ENCODE peak calls at places on chromosome 2, in eight cellular contexts. J is A549; N is CD4-positive, alpha-beta T cell; D is MM.1S; W is body of pancreas; M is coronary artery; U is colonic mucosa; V is cardiac fibroblast. X is an unnamed sample.

GRCh38 chr2:207505728-207506127 is 24.0 kb upstream of the CREB1 start:
- DNase-seq in J (peak; percentile 49), N (no peak), D (no peak), W (no peak), M (no peak), U (no peak), V (peak; percentile 94), X (peak; percentile 17)

GRCh38 chr2:241741016-241741415 is 6.6 kb downstream of the D2HGDH start:
- DNase-seq in J (no peak), N (no peak), D (no peak), W (no peak), M (no peak), U (no peak), V (peak; percentile 17), X (no peak)

GRCh38 chr2:219689676-219690628 is 62.5 kb downstream of the SLC4A3 start:
- DNase-seq in J (peak; percentile 57), N (no peak), D (peak; percentile 53), W (peak; percentile 62), M (no peak), U (peak; percentile 51), V (peak; percentile 84), X (peak; percentile 75)

GRCh38 chr2:83364264-83364663 is 1094.8 kb downstream of the SUCLG1 start:
- DNase-seq in J (no peak), N (no peak), D (no peak), W (no peak), M (no peak), U (no peak), V (no peak), X (no peak)

GRCh38 chr2:54724560-54725342 is 1.3 kb downstream of the EML6 start:
- DNase-seq in J (peak; percentile 30), N (peak; percentile 21), D (peak; percentile 21), W (peak; percentile 42), M (no peak), U (peak; percentile 40), V (no peak), X (peak; percentile 19)

GRCh38 chr2:12396699-12397098 is 320.0 kb upstream of the TRIB2 start:
- DNase-seq in J (no peak), N (no peak), D (no peak), W (no peak), M (no peak), U (no peak), V (no peak), X (no peak)

GRCh38 chr2:232377841-232378734 is 463 bp upstream of the ALPP start:
- DNase-seq in J (no peak), N (no peak), D (no peak), W (no peak), M (no peak), U (no peak), V (no peak), X (peak; percentile 58)

GRCh38 chr2:112031916-112032582 is 23.0 kb upstream of the TMEM87B start:
- DNase-seq in J (no peak), N (no peak), D (peak; percentile 66), W (peak; percentile 34), M (no peak), U (peak; percentile 56), V (no peak), X (no peak)

GRCh38 chr2:74291891-74292621 is 51.2 kb downstream of the SLC4A5 start:
- DNase-seq in J (no peak), N (no peak), D (no peak), W (no peak), M (no peak), U (no peak), V (no peak), X (no peak)

GRCh38 chr2:31319391-31320175 is 85.6 kb downstream of the EHD3 start:
- DNase-seq in J (no peak), N (no peak), D (peak; percentile 74), W (peak; percentile 11), M (no peak), U (peak; percentile 21), V (peak; percentile 53), X (no peak)

GRCh38 chr2:69554981-69555380 is 88.6 kb downstream of the AAK1 start:
- DNase-seq in J (no peak), N (no peak), D (no peak), W (no peak), M (no peak), U (no peak), V (peak; percentile 50), X (no peak)

GRCh38 chr2:157355618-157356017 is 30.0 kb upstream of the ERMN start:
- DNase-seq in J (no peak), N (no peak), D (no peak), W (no peak), M (no peak), U (no peak), V (peak; percentile 50), X (no peak)

GRCh38 chr2:49914281-49914680 is 760.0 kb upstream of the FSHR start:
- DNase-seq in J (no peak), N (no peak), D (no peak), W (no peak), M (no peak), U (no peak), V (peak; percentile 1), X (peak; percentile 21)

GRCh38 chr2:179031731-179032408 is 18.1 kb downstream of the CCDC141 start:
- DNase-seq in J (no peak), N (peak; percentile 5), D (peak; percentile 95), W (no peak), M (no peak), U (no peak), V (peak; percentile 6), X (no peak)

GRCh38 chr2:112811841-112812306 is 24.7 kb downstream of the IL1B start:
- DNase-seq in J (no peak), N (no peak), D (no peak), W (no peak), M (no peak), U (peak; percentile 43), V (peak; percentile 98), X (peak; percentile 73)

GRCh38 chr2:44479127-44479887 is 117.6 kb downstream of the CAMKMT start:
- DNase-seq in J (peak; percentile 74), N (peak; percentile 2), D (peak; percentile 86), W (peak; percentile 39), M (no peak), U (peak; percentile 51), V (peak; percentile 93), X (peak; percentile 55)

GRCh38 chr2:219645631-219646527 is 18.4 kb downstream of the SLC4A3 start:
- DNase-seq in J (no peak), N (no peak), D (no peak), W (no peak), M (no peak), U (no peak), V (peak; percentile 76), X (no peak)

GRCh38 chr2:196962325-196962724 is 35.8 kb upstream of the PGAP1 start:
- DNase-seq in J (no peak), N (no peak), D (no peak), W (no peak), M (no peak), U (no peak), V (no peak), X (no peak)

GRCh38 chr2:191274404-191274803 is 29.2 kb downstream of the MYO1B start:
- DNase-seq in J (no peak), N (no peak), D (peak; percentile 24), W (no peak), M (no peak), U (no peak), V (no peak), X (no peak)

GRCh38 chr2:10700078-10700803 is 10.5 kb upstream of the NOL10 start:
- DNase-seq in J (no peak), N (no peak), D (no peak), W (no peak), M (no peak), U (no peak), V (no peak), X (no peak)

GRCh38 chr2:189217546-189217945 is 38.0 kb upstream of the COL5A2 start:
- DNase-seq in J (no peak), N (no peak), D (no peak), W (no peak), M (no peak), U (no peak), V (peak; percentile 60), X (no peak)

GRCh38 chr2:182164686-182165085 is 179.0 kb downstream of the PPP1R1C start:
- DNase-seq in J (no peak), N (no peak), D (no peak), W (no peak), M (no peak), U (no peak), V (no peak), X (no peak)
- TF ChIP-seq CTCF in J (no peak), N (no peak), D (no peak), W (no peak), M (no peak), U (no peak), V (no peak), X (no peak)

GRCh38 chr2:128354161-128354560 is 35.5 kb upstream of the HS6ST1 start:
- DNase-seq in J (no peak), N (no peak), D (no peak), W (no peak), M (peak; percentile 53), U (no peak), V (no peak), X (no peak)

GRCh38 chr2:128356127-128356526 is 37.5 kb upstream of the HS6ST1 start:
- DNase-seq in J (no peak), N (no peak), D (no peak), W (no peak), M (peak; percentile 16), U (no peak), V (no peak), X (no peak)

GRCh38 chr2:128350736-128351135 is 32.1 kb upstream of the HS6ST1 start:
- DNase-seq in J (no peak), N (no peak), D (no peak), W (no peak), M (no peak), U (no peak), V (no peak), X (no peak)

GRCh38 chr2:128357561-128358370 is 39.1 kb upstream of the HS6ST1 start:
- DNase-seq in J (no peak), N (no peak), D (no peak), W (no peak), M (peak; percentile 56), U (peak; percentile 7), V (no peak), X (no peak)

GRCh38 chr2:128354731-128355470 is 36.2 kb upstream of the HS6ST1 start:
- DNase-seq in J (no peak), N (no peak), D (no peak), W (no peak), M (peak; percentile 16), U (no peak), V (peak; percentile 39), X (no peak)
- TF ChIP-seq CTCF in J (no peak), N (no peak), D (no peak), W (no peak), M (no peak), U (no peak), V (peak; percentile 15), X (no peak)

DNA sequence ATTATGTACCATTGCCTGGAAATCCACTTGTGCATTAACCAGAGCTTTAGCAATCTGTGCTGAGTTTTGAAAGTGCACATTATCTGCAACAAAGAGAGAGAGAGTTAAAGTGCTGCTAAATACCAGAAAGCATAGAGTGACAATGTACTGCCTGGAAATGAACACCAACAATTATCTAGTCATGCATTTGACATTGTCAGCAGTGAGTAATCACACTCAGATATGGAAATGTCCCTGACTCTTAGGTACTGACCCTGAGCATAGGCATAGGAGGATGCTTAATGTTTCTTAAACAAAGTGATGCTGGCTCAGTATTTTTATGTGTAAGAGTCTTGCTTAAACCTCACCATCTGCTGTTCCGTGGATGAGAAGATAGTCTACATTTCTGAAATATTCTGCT is 20.8 kb upstream of the GCG start:
- DNase-seq in J (no peak), N (no peak), D (no peak), W (no peak), M (no peak), U (no peak), V (no peak), X (no peak)
- TF ChIP-seq CTCF in J (no peak), N (no peak), D (no peak), W (no peak), M (no peak), U (no peak), V (no peak), X (no peak)

GRCh38 chr2:130342533-130343275 is at the start of gene IMP4:
- DNase-seq in J (peak; percentile 85), N (peak; percentile 91), D (peak; percentile 98), W (peak; percentile 98), M (peak; percentile 99), U (peak; percentile 98), V (peak; percentile 100), X (peak; percentile 94)
- TF ChIP-seq CTCF in J (no peak), N (peak; percentile 46), D (peak; percentile 25), W (peak; percentile 50), M (no peak), U (peak; percentile 15), V (peak; percentile 33), X (no peak)